ENCODE peak calls at places on chromosomes 1 and 21, in five cellular contexts. H, Q, W, R and N are unnamed samples.

GRCh38 chr1:64246294-64246917 is 43.0 kb downstream of the UBE2U start:
- DNase-seq in H (no peak), Q (peak; percentile 59), W (no peak), R (peak; percentile 24), N (peak; percentile 67)

GRCh38 chr1:221053889-221054288 is 174.6 kb downstream of the HLX start:
- DNase-seq in H (no peak), Q (no peak), W (no peak), R (no peak), N (no peak)

GRCh38 chr1:67018574-67018973 is 35.4 kb downstream of the SLC35D1 start:
- DNase-seq in H (no peak), Q (peak; percentile 15), W (no peak), R (no peak), N (no peak)

GRCh38 chr1:39973503-39974135 is 18.7 kb downstream of the MFSD2A start:
- DNase-seq in H (no peak), Q (peak; percentile 56), W (peak; percentile 85), R (peak; percentile 54), N (peak; percentile 73)

GRCh38 chr1:65949230-65949626 is 156.5 kb downstream of the PDE4B start:
- DNase-seq in H (no peak), Q (no peak), W (no peak), R (no peak), N (peak; percentile 43)

GRCh38 chr1:41599912-41600311 is 115.4 kb upstream of the EDN2 start:
- DNase-seq in H (no peak), Q (peak; percentile 48), W (no peak), R (no peak), N (peak; percentile 46)

GRCh38 chr1:10823000-10823401 is 26.6 kb upstream of the CASZ1 start:
- DNase-seq in H (no peak), Q (no peak), W (no peak), R (no peak), N (no peak)

GRCh38 chr1:234276389-234276788 is 96.9 kb upstream of the COA6 start:
- DNase-seq in H (no peak), Q (no peak), W (no peak), R (no peak), N (no peak)

GRCh38 chr1:78536427-78536826 is 45.7 kb downstream of the PTGFR start:
- DNase-seq in H (peak; percentile 18), Q (peak; percentile 82), W (no peak), R (no peak), N (no peak)

DNA sequence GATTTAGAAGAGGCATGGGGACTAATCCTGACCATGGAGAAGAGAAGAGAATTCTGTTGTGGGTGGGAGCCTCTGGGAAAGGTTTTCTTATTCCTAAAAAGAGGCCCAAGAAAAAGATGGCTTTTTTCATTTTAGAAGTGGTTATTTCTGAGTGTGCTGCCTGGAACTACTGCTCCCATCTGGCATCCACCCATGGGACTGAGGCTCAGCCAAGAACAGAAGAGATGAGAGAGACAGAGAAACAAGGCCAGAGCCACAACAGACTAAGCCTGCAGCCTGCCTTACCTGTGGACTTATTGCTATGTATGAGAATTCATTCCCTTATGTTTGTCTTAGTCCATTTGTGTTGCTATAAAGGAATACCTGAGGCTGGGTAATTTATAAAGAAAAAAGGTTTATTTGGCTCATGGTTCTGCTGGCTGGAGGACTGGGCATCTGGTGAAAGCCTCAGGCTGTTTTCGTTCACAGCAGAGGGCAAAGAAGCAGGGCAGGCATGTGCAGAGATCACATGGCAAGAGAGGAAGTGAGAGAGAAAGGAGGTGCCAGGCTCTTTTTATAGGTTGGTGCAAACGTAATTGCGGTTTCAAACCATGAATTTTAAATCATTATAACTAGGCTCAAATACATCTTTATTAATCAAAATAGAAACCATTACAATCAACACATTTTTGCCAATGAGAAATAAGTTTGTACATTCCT is 57.5 kb upstream of the PRDM2 start:
- DNase-seq in H (no peak), Q (no peak), W (no peak), R (no peak), N (no peak)
- H3K4me3 ChIP-seq in H (no peak overlapping the region), Q (no peak overlapping the region), W (no peak overlapping the region), R (no peak overlapping the region), N (no peak overlapping the region)

GRCh38 chr21:32565856-32566465 is 19.4 kb downstream of the TCP10L start:
- DNase-seq in H (no peak), Q (peak; percentile 48), W (no peak), R (no peak), N (peak; percentile 47)

GRCh38 chr21:32560896-32561295 is 24.4 kb downstream of the TCP10L start:
- DNase-seq in H (no peak), Q (no peak), W (no peak), R (no peak), N (no peak)

GRCh38 chr21:32562915-32563314 is 22.4 kb downstream of the TCP10L start:
- DNase-seq in H (no peak), Q (no peak), W (no peak), R (no peak), N (no peak)

GRCh38 chr21:32559004-32559610 is 26.2 kb downstream of the TCP10L start:
- DNase-seq in H (no peak), Q (no peak), W (no peak), R (no peak), N (no peak)

DNA sequence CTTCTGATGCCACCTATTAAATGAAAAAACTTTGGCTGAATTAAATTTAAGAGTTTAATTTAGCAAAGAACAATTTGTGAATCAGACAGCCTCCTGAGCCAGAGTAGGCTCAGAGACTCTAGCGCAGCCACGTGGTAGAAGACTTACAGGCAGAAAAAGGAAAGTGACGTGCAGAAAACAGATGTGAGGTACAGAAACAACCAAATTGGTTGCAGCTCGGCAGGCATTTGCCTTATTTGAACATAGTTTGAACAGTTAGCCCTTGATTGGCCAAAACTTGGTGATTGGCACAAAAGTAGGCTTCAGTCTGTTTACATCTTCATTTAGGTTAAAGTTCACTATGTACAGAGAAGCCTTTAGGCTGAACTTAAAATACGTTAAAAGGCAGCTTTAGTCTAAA is 22.9 kb downstream of the TCP10L start:
- DNase-seq in H (no peak), Q (peak; percentile 83), W (no peak), R (no peak), N (peak; percentile 88)
- TF ChIP-seq CTCF in H (peak; percentile 56), Q (peak; percentile 64), W (peak; percentile 35), R (no peak), N (peak; percentile 62)

DNA sequence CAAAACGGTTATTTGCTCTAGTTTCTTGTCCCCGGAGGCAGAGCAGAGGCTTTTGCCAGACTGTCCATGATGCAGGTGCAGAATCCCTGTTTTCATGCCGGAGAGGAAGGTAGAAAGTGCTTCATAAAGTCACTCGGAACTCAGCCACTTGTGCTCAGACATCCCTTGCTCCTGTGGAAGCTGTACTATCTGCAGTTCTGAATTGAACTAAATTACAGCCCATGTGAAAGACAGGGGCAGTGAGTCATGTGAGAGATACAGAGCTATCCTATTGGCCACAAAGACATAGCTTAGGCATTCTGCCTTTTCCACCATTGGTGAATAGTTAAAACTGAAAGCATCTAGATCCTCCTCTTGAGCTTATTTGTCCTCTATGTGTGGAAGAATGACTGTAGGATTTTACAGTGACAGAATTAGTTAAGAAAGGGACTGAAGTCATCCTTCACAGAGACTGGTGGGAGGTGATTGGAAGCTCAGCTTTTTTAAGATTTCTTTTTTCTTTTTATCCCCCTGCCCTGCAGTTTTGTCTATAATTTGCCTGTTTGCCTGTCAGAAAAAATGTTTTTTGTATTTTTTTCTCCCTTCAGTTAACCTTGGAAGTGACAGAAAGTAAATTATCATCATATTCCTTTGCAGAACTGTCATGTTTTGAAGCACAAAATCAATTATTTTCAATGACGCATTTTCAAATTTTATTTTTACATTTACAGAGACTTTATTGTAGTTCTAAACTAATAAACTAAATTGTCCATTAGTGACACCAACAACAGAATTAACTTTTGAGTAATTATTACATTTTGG is 298.6 kb downstream of the PTPRC start:
- DNase-seq in H (peak; percentile 80), Q (peak; percentile 95), W (no peak), R (peak; percentile 68), N (peak; percentile 94)
- H3K4me3 ChIP-seq in H (peak overlapping the region; percentile 69), Q (peak overlapping the region; percentile 89), W (peak overlapping the region; percentile 78), R (peak overlapping the region; percentile 55), N (peak overlapping the region; percentile 65)

GRCh38 chr1:95716097-95716496 is 482.1 kb downstream of the RWDD3 start:
- DNase-seq in H (no peak), Q (no peak), W (no peak), R (no peak), N (no peak)

DNA sequence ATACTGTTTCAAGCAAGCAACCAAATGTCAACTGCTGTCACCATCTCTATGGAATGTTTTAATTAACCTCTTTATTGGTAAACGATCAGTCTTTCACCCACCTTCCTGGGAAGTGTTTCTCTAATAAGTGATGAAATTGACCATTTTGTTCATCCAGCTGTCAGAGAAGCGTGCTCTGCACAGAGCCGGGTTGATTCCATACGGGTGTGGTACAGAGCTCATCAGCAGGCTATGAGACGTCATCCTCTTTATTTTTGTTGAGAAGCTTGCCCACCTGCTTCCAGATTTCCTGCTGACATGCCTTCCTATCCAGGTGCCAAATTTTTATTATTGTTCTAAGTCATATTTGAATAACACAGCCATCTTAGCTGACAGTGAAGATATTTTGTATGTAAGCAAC is 482.5 kb downstream of the RWDD3 start:
- DNase-seq in H (no peak), Q (no peak), W (no peak), R (no peak), N (no peak)
- TF ChIP-seq CTCF in H (no peak), Q (no peak), W (no peak), R (no peak), N (no peak)

DNA sequence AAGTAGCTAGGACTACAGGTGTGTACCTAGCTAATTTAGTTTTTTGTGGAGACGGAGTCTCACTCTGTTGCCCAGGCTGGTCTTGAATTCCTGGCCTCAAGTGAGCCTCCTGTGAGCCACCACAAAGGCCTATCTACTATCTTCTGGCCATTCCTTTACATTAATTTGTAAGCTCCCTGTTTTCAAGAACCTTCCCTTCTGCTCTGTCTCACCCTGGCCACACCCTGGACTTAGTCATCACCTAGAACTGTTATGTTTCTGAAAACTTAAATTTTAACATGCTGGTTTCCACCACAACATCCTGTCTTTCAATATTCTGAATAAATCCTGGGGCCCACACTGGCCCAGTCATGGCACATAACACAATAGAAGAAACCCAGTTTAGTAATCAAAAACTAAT is 4.9 kb upstream of the B4GALT3 start:
- DNase-seq in H (no peak), Q (peak; percentile 60), W (no peak), R (no peak), N (no peak)
- H3K4me3 ChIP-seq in H (no peak overlapping the region), Q (no peak overlapping the region), W (no peak overlapping the region), R (no peak overlapping the region), N (no peak overlapping the region)

GRCh38 chr1:192808588-192809285 is at the start of gene RGS2:
- DNase-seq in H (peak; percentile 92), Q (peak; percentile 95), W (peak; percentile 97), R (peak; percentile 88), N (peak; percentile 92)
- TF ChIP-seq CTCF in H (no peak), Q (peak; percentile 25), W (peak; percentile 1), R (peak; percentile 39), N (no peak)